ENCODE peak calls at places on chromosomes 16 and 17, in seven cellular contexts. E, A, G, T, D, J and V are unnamed samples.

GRCh38 chr17:80774643-80775281 is 216.9 kb upstream of the CHMP6 start:
- DNase-seq in D (no peak), G (no peak), E (no peak), J (no peak), T (no peak), A (no peak), V (peak)

GRCh38 chr17:15977894-15978293 is 21.6 kb downstream of the ZSWIM7 start:
- DNase-seq in D (no peak), T (no peak), G (no peak), J (no peak), E (no peak), A (no peak), V (no peak)

GRCh38 chr17:69761011-69761410 is 314.0 kb upstream of the KCNJ16 start:
- DNase-seq in E (no peak), G (no peak), J (no peak), D (no peak), T (no peak), A (peak), V (no peak)

GRCh38 chr17:57107498-57108101 is 22.6 kb downstream of the AKAP1 start:
- DNase-seq in T (no peak), E (no peak), J (no peak), D (no peak), G (peak), A (peak), V (no peak)

GRCh38 chr17:48002920-48003685 is 32.2 kb downstream of the CDK5RAP3 start:
- DNase-seq in J (no peak), D (no peak), E (no peak), T (no peak), A (peak), G (no peak), V (no peak)

GRCh38 chr16:35636831-35637230 is 2177.4 kb downstream of the TP53TG3F start:
- DNase-seq in E (no peak), T (no peak), D (no peak), J (peak), A (no peak), G (no peak), V (no peak)

GRCh38 chr16:66562986-66563385 is 3.3 kb upstream of the CMTM1 start:
- DNase-seq in G (no peak), A (no peak), D (no peak), T (no peak), J (no peak), E (no peak), V (no peak)

GRCh38 chr17:28488154-28488883 is 14.9 kb downstream of the SLC13A2 start:
- DNase-seq in D (no peak), T (no peak), E (no peak), G (no peak), J (no peak), A (no peak), V (no peak)

GRCh38 chr17:16988749-16989229 is 16.9 kb upstream of the TNFRSF13B start:
- DNase-seq in T (peak), E (no peak), D (no peak), A (peak), J (no peak), G (no peak), V (no peak)

GRCh38 chr17:49845210-49845782 is 2.6 kb downstream of the TAC4 start:
- DNase-seq in D (no peak), E (no peak), A (no peak), G (no peak), J (no peak), T (peak), V (no peak)

GRCh38 chr17:19370493-19370960 is 7.8 kb upstream of the MAPK7 start:
- DNase-seq in T (peak), G (no peak), E (no peak), A (no peak), J (no peak), D (peak), V (no peak)

GRCh38 chr17:31690118-31690517 is 168.9 kb downstream of the COPRS start:
- DNase-seq in E (no peak), J (no peak), G (no peak), A (peak), T (no peak), D (no peak), V (no peak)

GRCh38 chr16:67926181-67926742 is 5.4 kb downstream of the CTRL start:
- DNase-seq in D (no peak), T (no peak), E (no peak), J (no peak), A (no peak), G (peak), V (no peak)

GRCh38 chr16:55217392-55217791 is 106.6 kb upstream of the IRX6 start:
- DNase-seq in E (no peak), J (no peak), T (no peak), D (no peak), A (no peak), G (no peak), V (no peak)

GRCh38 chr17:1153795-1154546 is 25.8 kb downstream of the ABR start:
- DNase-seq in T (peak), A (peak), E (peak), D (no peak), G (no peak), J (no peak), V (no peak)

GRCh38 chr17:3007651-3008121 is 55.7 kb downstream of the OR1D5 start:
- DNase-seq in G (no peak), D (no peak), E (no peak), A (no peak), T (no peak), J (no peak), V (no peak)

GRCh38 chr16:4832698-4833343 is 14.3 kb downstream of the GLYR1 start:
- DNase-seq in T (no peak), J (no peak), D (no peak), G (no peak), A (no peak), E (no peak), V (no peak)

GRCh38 chr16:30473231-30474061 is 904 bp downstream of the ITGAL start:
- DNase-seq in G (no peak), D (peak), A (no peak), T (no peak), J (no peak), E (no peak), V (peak)

GRCh38 chr16:1613728-1614225 is 1.6 kb downstream of the CRAMP1 start:
- DNase-seq in T (peak), E (no peak), J (no peak), G (peak), D (no peak), A (no peak), V (no peak)

GRCh38 chr17:48162946-48163506 is 55.5 kb downstream of the SNX11 start:
- DNase-seq in G (peak), E (no peak), T (peak), A (peak), J (no peak), D (no peak), V (no peak)

GRCh38 chr16:66988197-66988788 is at the start of gene CES4A:
- DNase-seq in T (peak), J (no peak), E (no peak), D (no peak), A (peak), G (no peak), V (no peak)

GRCh38 chr17:40443196-40443987 is at the start of gene IGFBP4:
- DNase-seq in A (peak), G (peak), J (no peak), T (peak), D (peak), E (peak), V (peak)

GRCh38 chr17:72580321-72581127 is 459.7 kb downstream of the SOX9 start:
- DNase-seq in E (no peak), J (no peak), G (peak), T (no peak), A (no peak), D (no peak), V (no peak)

GRCh38 chr17:80498242-80498919 is 22.0 kb upstream of the NPTX1 start:
- DNase-seq in E (peak), G (no peak), D (no peak), J (no peak), A (peak), T (peak), V (no peak)

GRCh38 chr17:72266099-72266852 is 145.5 kb downstream of the SOX9 start:
- DNase-seq in T (no peak), D (no peak), E (no peak), A (no peak), G (no peak), J (no peak), V (no peak)

GRCh38 chr16:85615014-85615851 is 2.1 kb downstream of the GSE1 start:
- DNase-seq in E (no peak), J (no peak), G (peak), D (peak), A (no peak), T (no peak), V (peak)

GRCh38 chr17:79075861-79076406 is 1.3 kb downstream of the ENGASE start:
- DNase-seq in G (no peak), J (no peak), A (no peak), T (no peak), D (no peak), E (no peak), V (no peak)

GRCh38 chr17:45222273-45222993 is 748 bp downstream of the FMNL1 start:
- DNase-seq in T (no peak), A (no peak), G (no peak), E (no peak), D (no peak), J (no peak), V (peak)

GRCh38 chr17:9644910-9645751 is at the start of gene USP43:
- DNase-seq in D (peak), E (no peak), T (peak), G (peak), A (peak), J (no peak), V (peak)

GRCh38 chr16:80210787-80211186 is 330.0 kb upstream of the DYNLRB2 start:
- DNase-seq in G (no peak), A (no peak), T (no peak), J (no peak), D (no peak), E (peak), V (no peak)

GRCh38 chr17:78715000-78715771 is 66.9 kb downstream of the CYTH1 start:
- DNase-seq in D (no peak), E (peak), G (peak), J (no peak), A (no peak), T (no peak), V (no peak)

GRCh38 chr17:38605852-38606645 is at the start of gene SRCIN1:
- DNase-seq in T (peak), G (peak), A (peak), E (peak), J (no peak), D (peak), V (peak)